ENCODE peak calls at places on chromosomes 4 and X, in seven cellular contexts. One of them, this sample, is unnamed.

GRCh38 chr4:58061967-58062366 is 951.8 kb upstream of the IGFBP7 start:
- DNase-seq in HCT116: no peak
- DNase-seq in SK-N-SH: no peak
- DNase-seq in H1: no peak
- DNase-seq in GM12878: no peak
- DNase-seq in HepG2: no peak
- DNase-seq in K562: no peak
- DNase-seq in this sample: peak; percentile 64

GRCh38 chr4:128220286-128221235 is 67.1 kb downstream of the PGRMC2 start:
- DNase-seq in K562: peak; percentile 15
- DNase-seq in HepG2: peak; percentile 11
- DNase-seq in H1: no peak
- DNase-seq in SK-N-SH: peak; percentile 36
- DNase-seq in HCT116: peak; percentile 36
- DNase-seq in GM12878: no peak
- DNase-seq in this sample: no peak

GRCh38 chr4:145557720-145558119 is 61.5 kb upstream of the MMAA start:
- DNase-seq in HCT116: peak; percentile 42
- DNase-seq in GM12878: peak; percentile 20
- DNase-seq in SK-N-SH: peak; percentile 67
- DNase-seq in K562: peak; percentile 68
- DNase-seq in HepG2: peak; percentile 58
- DNase-seq in H1: peak; percentile 69
- DNase-seq in this sample: peak; percentile 58

GRCh38 chrX:65195621-65196020 is 219.4 kb upstream of the ZC4H2 start:
- DNase-seq in HCT116: no peak
- DNase-seq in HepG2: peak; percentile 35
- DNase-seq in K562: no peak
- DNase-seq in GM12878: no peak
- DNase-seq in SK-N-SH: no peak
- DNase-seq in H1: no peak
- DNase-seq in this sample: no peak

GRCh38 chr4:168449740-168450442 is 30.4 kb downstream of the DDX60L start:
- DNase-seq in HepG2: no peak
- DNase-seq in GM12878: no peak
- DNase-seq in HCT116: no peak
- DNase-seq in K562: no peak
- DNase-seq in SK-N-SH: no peak
- DNase-seq in H1: no peak
- DNase-seq in this sample: no peak

GRCh38 chrX:124005220-124005619 is 43.7 kb downstream of the STAG2 start:
- DNase-seq in SK-N-SH: no peak
- DNase-seq in GM12878: no peak
- DNase-seq in H1: no peak
- DNase-seq in HepG2: no peak
- DNase-seq in HCT116: no peak
- DNase-seq in K562: no peak
- DNase-seq in this sample: no peak

GRCh38 chr4:168868044-168868855 is 141.8 kb downstream of the CBR4 start:
- DNase-seq in K562: no peak
- DNase-seq in SK-N-SH: no peak
- DNase-seq in GM12878: no peak
- DNase-seq in H1: no peak
- DNase-seq in HepG2: no peak
- DNase-seq in HCT116: no peak
- DNase-seq in this sample: no peak

GRCh38 chr4:113467581-113467980 is 294.0 kb downstream of the CAMK2D start:
- DNase-seq in HepG2: no peak
- DNase-seq in HCT116: no peak
- DNase-seq in SK-N-SH: no peak
- DNase-seq in K562: no peak
- DNase-seq in GM12878: no peak
- DNase-seq in H1: no peak
- DNase-seq in this sample: no peak

GRCh38 chr4:41384992-41385391 is 128.3 kb downstream of the UCHL1 start:
- DNase-seq in HCT116: no peak
- DNase-seq in HepG2: no peak
- DNase-seq in K562: peak; percentile 8
- DNase-seq in H1: no peak
- DNase-seq in GM12878: no peak
- DNase-seq in SK-N-SH: peak; percentile 61
- DNase-seq in this sample: no peak

GRCh38 chr4:85722806-85723205 is 247.9 kb downstream of the ARHGAP24 start:
- DNase-seq in SK-N-SH: no peak
- DNase-seq in H1: no peak
- DNase-seq in HepG2: no peak
- DNase-seq in K562: no peak
- DNase-seq in HCT116: no peak
- DNase-seq in GM12878: no peak
- DNase-seq in this sample: no peak

GRCh38 chr4:85724801-85725548 is 250.0 kb downstream of the ARHGAP24 start:
- DNase-seq in SK-N-SH: no peak
- DNase-seq in H1: no peak
- DNase-seq in GM12878: no peak
- DNase-seq in K562: no peak
- DNase-seq in HepG2: no peak
- DNase-seq in HCT116: no peak
- DNase-seq in this sample: no peak

GRCh38 chr4:85728471-85728870 is 253.5 kb downstream of the ARHGAP24 start:
- DNase-seq in HepG2: no peak
- DNase-seq in H1: no peak
- DNase-seq in GM12878: no peak
- DNase-seq in HCT116: no peak
- DNase-seq in K562: no peak
- DNase-seq in SK-N-SH: no peak
- DNase-seq in this sample: no peak

GRCh38 chr4:85726555-85726954 is 251.6 kb downstream of the ARHGAP24 start:
- DNase-seq in HepG2: no peak
- DNase-seq in GM12878: no peak
- DNase-seq in H1: no peak
- DNase-seq in SK-N-SH: no peak
- DNase-seq in HCT116: no peak
- DNase-seq in K562: peak; percentile 10
- DNase-seq in this sample: no peak

DNA sequence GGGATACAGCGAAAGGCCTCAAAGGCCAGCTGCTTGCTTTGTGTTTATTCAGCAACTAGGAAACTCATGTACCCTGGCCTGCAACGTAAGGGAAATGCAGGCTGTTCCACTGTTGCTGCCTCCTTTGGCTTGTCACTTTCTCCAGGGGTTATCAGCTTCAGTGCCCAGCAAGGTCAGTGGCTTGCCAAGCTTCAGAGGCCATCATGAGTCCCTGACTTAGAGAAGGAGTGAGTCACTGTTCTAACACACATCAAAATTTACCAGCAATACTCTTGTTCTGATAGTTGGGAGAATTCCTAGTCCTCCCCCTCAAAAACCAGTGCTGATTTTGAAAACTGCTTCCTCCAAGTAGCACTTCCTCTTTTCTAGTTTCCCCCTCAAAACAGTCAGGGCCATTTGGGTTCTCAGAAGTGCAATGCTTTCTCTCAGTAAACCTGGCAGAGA is 250.8 kb downstream of the ARHGAP24 start:
- DNase-seq in SK-N-SH: no peak
- DNase-seq in H1: no peak
- DNase-seq in GM12878: peak; percentile 60
- DNase-seq in K562: peak; percentile 37
- DNase-seq in HepG2: no peak
- DNase-seq in HCT116: no peak
- DNase-seq in this sample: no peak
- TF ChIP-seq JUND in SK-N-SH: no peak
- TF ChIP-seq JUND in H1: no peak
- TF ChIP-seq JUND in GM12878: no peak
- TF ChIP-seq JUND in K562: peak; percentile 87
- TF ChIP-seq JUND in HepG2: no peak
- TF ChIP-seq JUND in HCT116: no peak
- TF ChIP-seq JUND in this sample: no peak

GRCh38 chr4:102586644-102587021 is 85.5 kb downstream of the NFKB1 start:
- DNase-seq in H1: no peak
- DNase-seq in GM12878: peak; percentile 36
- DNase-seq in HepG2: no peak
- DNase-seq in SK-N-SH: no peak
- DNase-seq in K562: no peak
- DNase-seq in HCT116: no peak
- DNase-seq in this sample: no peak
- TF ChIP-seq JUND in H1: no peak
- TF ChIP-seq JUND in GM12878: no peak
- TF ChIP-seq JUND in HepG2: no peak
- TF ChIP-seq JUND in SK-N-SH: no peak
- TF ChIP-seq JUND in K562: no peak
- TF ChIP-seq JUND in HCT116: no peak
- TF ChIP-seq JUND in this sample: no peak

GRCh38 chr4:32203340-32203739 is 1483.2 kb downstream of the PCDH7 start:
- DNase-seq in H1: no peak
- DNase-seq in HepG2: no peak
- DNase-seq in SK-N-SH: no peak
- DNase-seq in GM12878: no peak
- DNase-seq in HCT116: no peak
- DNase-seq in K562: no peak
- DNase-seq in this sample: no peak

GRCh38 chr4:32206756-32207155 is 1486.6 kb downstream of the PCDH7 start:
- DNase-seq in K562: no peak
- DNase-seq in GM12878: no peak
- DNase-seq in H1: no peak
- DNase-seq in HepG2: no peak
- DNase-seq in SK-N-SH: no peak
- DNase-seq in HCT116: no peak
- DNase-seq in this sample: no peak

GRCh38 chr4:32207456-32207855 is 1487.3 kb downstream of the PCDH7 start:
- DNase-seq in HCT116: no peak
- DNase-seq in HepG2: no peak
- DNase-seq in SK-N-SH: no peak
- DNase-seq in H1: no peak
- DNase-seq in K562: no peak
- DNase-seq in GM12878: no peak
- DNase-seq in this sample: no peak
- TF ChIP-seq JUND in HCT116: no peak
- TF ChIP-seq JUND in HepG2: no peak
- TF ChIP-seq JUND in SK-N-SH: no peak
- TF ChIP-seq JUND in H1: no peak
- TF ChIP-seq JUND in K562: no peak
- TF ChIP-seq JUND in GM12878: no peak
- TF ChIP-seq JUND in this sample: no peak

GRCh38 chr4:100489316-100489715 is 28.5 kb downstream of the EMCN start:
- DNase-seq in K562: no peak
- DNase-seq in HepG2: no peak
- DNase-seq in SK-N-SH: no peak
- DNase-seq in GM12878: no peak
- DNase-seq in H1: no peak
- DNase-seq in HCT116: no peak
- DNase-seq in this sample: no peak

GRCh38 chr4:100483796-100484195 is 34.0 kb downstream of the EMCN start:
- DNase-seq in K562: no peak
- DNase-seq in SK-N-SH: no peak
- DNase-seq in GM12878: no peak
- DNase-seq in HepG2: no peak
- DNase-seq in H1: no peak
- DNase-seq in HCT116: no peak
- DNase-seq in this sample: no peak

GRCh38 chr4:100492129-100492528 is 25.7 kb downstream of the EMCN start:
- DNase-seq in HCT116: no peak
- DNase-seq in SK-N-SH: no peak
- DNase-seq in HepG2: no peak
- DNase-seq in H1: no peak
- DNase-seq in K562: no peak
- DNase-seq in GM12878: no peak
- DNase-seq in this sample: no peak

GRCh38 chr4:100486496-100486895 is 31.3 kb downstream of the EMCN start:
- DNase-seq in GM12878: no peak
- DNase-seq in HCT116: no peak
- DNase-seq in K562: no peak
- DNase-seq in SK-N-SH: no peak
- DNase-seq in H1: no peak
- DNase-seq in HepG2: no peak
- DNase-seq in this sample: peak; percentile 40
- TF ChIP-seq JUND in GM12878: no peak
- TF ChIP-seq JUND in HCT116: no peak
- TF ChIP-seq JUND in K562: no peak
- TF ChIP-seq JUND in SK-N-SH: no peak
- TF ChIP-seq JUND in H1: no peak
- TF ChIP-seq JUND in HepG2: no peak
- TF ChIP-seq JUND in this sample: no peak

DNA sequence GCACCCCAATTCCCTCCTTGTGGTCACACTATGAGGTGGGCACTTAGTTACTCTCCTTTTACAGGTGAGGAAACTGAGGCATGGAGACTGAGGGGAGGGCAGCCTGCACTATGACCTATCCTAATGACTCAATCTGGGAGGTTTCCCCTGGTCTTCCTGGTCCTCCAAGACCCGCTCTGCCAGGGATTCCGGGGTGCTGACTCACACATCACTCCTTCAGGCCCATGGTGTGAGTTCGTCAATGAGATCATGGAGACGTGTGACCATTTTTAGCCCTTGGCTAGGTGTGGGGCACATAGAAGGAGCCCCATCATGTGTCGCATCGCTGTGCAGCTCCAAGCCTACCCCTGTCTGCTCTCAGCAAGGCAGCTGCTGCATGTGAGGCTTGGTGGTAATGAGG is 32.4 kb upstream of the BCOR start:
- DNase-seq in K562: no peak
- DNase-seq in HCT116: peak; percentile 37
- DNase-seq in HepG2: no peak
- DNase-seq in H1: no peak
- DNase-seq in SK-N-SH: no peak
- DNase-seq in GM12878: no peak
- DNase-seq in this sample: no peak
- TF ChIP-seq JUND in K562: peak; percentile 18
- TF ChIP-seq JUND in HCT116: no peak
- TF ChIP-seq JUND in HepG2: no peak
- TF ChIP-seq JUND in H1: no peak
- TF ChIP-seq JUND in SK-N-SH: peak; percentile 35
- TF ChIP-seq JUND in GM12878: no peak
- TF ChIP-seq JUND in this sample: no peak

This sample was measured in T47D.